ENCODE peak calls at places on chromosome 18, in nine cellular contexts. One of them, this sample, is unnamed.

GRCh38 chr18:35060092-35060491 is 18.9 kb downstream of the MAPRE2 start:
- DNase-seq in HepG2: no peak
- DNase-seq in stomach: no peak
- DNase-seq in SK-N-SH: no peak
- DNase-seq in transverse colon: no peak
- DNase-seq in upper lobe of left lung: no peak
- DNase-seq in A549: no peak
- DNase-seq in tibial nerve: no peak
- DNase-seq in ovary: no peak
- DNase-seq in this sample: no peak

GRCh38 chr18:10404148-10404547 is 50.3 kb upstream of the APCDD1 start:
- DNase-seq in A549: no peak
- DNase-seq in tibial nerve: no peak
- DNase-seq in SK-N-SH: no peak
- DNase-seq in HepG2: no peak
- DNase-seq in ovary: no peak
- DNase-seq in upper lobe of left lung: no peak
- DNase-seq in stomach: no peak
- DNase-seq in transverse colon: no peak
- DNase-seq in this sample: no peak

GRCh38 chr18:28063181-28063790 is 113.6 kb downstream of the CDH2 start:
- DNase-seq in HepG2: no peak
- DNase-seq in A549: no peak
- DNase-seq in stomach: no peak
- DNase-seq in upper lobe of left lung: no peak
- DNase-seq in transverse colon: no peak
- DNase-seq in tibial nerve: no peak
- DNase-seq in ovary: no peak
- DNase-seq in SK-N-SH: no peak
- DNase-seq in this sample: no peak

GRCh38 chr18:36203360-36203895 is 16.1 kb downstream of the MOCOS start:
- DNase-seq in tibial nerve: no peak
- DNase-seq in SK-N-SH: no peak
- DNase-seq in transverse colon: no peak
- DNase-seq in A549: no peak
- DNase-seq in stomach: no peak
- DNase-seq in upper lobe of left lung: no peak
- DNase-seq in ovary: no peak
- DNase-seq in HepG2: no peak
- DNase-seq in this sample: no peak

GRCh38 chr18:22542400-22542835 is 124.7 kb upstream of the CTAGE1 start:
- DNase-seq in transverse colon: no peak
- DNase-seq in ovary: peak; percentile 64
- DNase-seq in stomach: no peak
- DNase-seq in SK-N-SH: no peak
- DNase-seq in upper lobe of left lung: peak; percentile 48
- DNase-seq in HepG2: peak; percentile 1
- DNase-seq in tibial nerve: no peak
- DNase-seq in A549: no peak
- DNase-seq in this sample: no peak

GRCh38 chr18:41906528-41907256 is 48.3 kb upstream of the PIK3C3 start:
- DNase-seq in transverse colon: no peak
- DNase-seq in stomach: no peak
- DNase-seq in ovary: no peak
- DNase-seq in A549: peak; percentile 10
- DNase-seq in HepG2: peak; percentile 13
- DNase-seq in upper lobe of left lung: no peak
- DNase-seq in tibial nerve: no peak
- DNase-seq in SK-N-SH: peak; percentile 51
- DNase-seq in this sample: no peak

GRCh38 chr18:79542876-79543750 is 136.5 kb upstream of the CTDP1 start:
- DNase-seq in ovary: no peak
- DNase-seq in tibial nerve: no peak
- DNase-seq in SK-N-SH: no peak
- DNase-seq in upper lobe of left lung: no peak
- DNase-seq in A549: no peak
- DNase-seq in stomach: peak; percentile 20
- DNase-seq in HepG2: no peak
- DNase-seq in transverse colon: no peak
- DNase-seq in this sample: no peak

GRCh38 chr18:55587341-55588000 is 521 bp downstream of the TCF4 start:
- DNase-seq in ovary: peak; percentile 34
- DNase-seq in stomach: no peak
- DNase-seq in HepG2: no peak
- DNase-seq in upper lobe of left lung: no peak
- DNase-seq in SK-N-SH: peak; percentile 76
- DNase-seq in tibial nerve: no peak
- DNase-seq in transverse colon: no peak
- DNase-seq in A549: peak; percentile 9
- DNase-seq in this sample: no peak

GRCh38 chr18:52278191-52278590 is 61.8 kb upstream of the DCC start:
- DNase-seq in stomach: no peak
- DNase-seq in HepG2: no peak
- DNase-seq in transverse colon: no peak
- DNase-seq in A549: no peak
- DNase-seq in ovary: no peak
- DNase-seq in SK-N-SH: no peak
- DNase-seq in tibial nerve: no peak
- DNase-seq in upper lobe of left lung: no peak
- DNase-seq in this sample: no peak

GRCh38 chr18:58132595-58133191 is 88.7 kb downstream of the NEDD4L start:
- DNase-seq in A549: no peak
- DNase-seq in upper lobe of left lung: no peak
- DNase-seq in HepG2: peak; percentile 55
- DNase-seq in tibial nerve: no peak
- DNase-seq in ovary: no peak
- DNase-seq in transverse colon: no peak
- DNase-seq in stomach: no peak
- DNase-seq in SK-N-SH: no peak
- DNase-seq in this sample: no peak

GRCh38 chr18:58136865-58137264 is 92.8 kb downstream of the NEDD4L start:
- DNase-seq in ovary: no peak
- DNase-seq in HepG2: no peak
- DNase-seq in transverse colon: no peak
- DNase-seq in SK-N-SH: no peak
- DNase-seq in upper lobe of left lung: peak; percentile 6
- DNase-seq in stomach: no peak
- DNase-seq in tibial nerve: no peak
- DNase-seq in A549: no peak
- DNase-seq in this sample: no peak

GRCh38 chr18:58135806-58136331 is 91.8 kb downstream of the NEDD4L start:
- DNase-seq in tibial nerve: peak; percentile 19
- DNase-seq in SK-N-SH: peak; percentile 76
- DNase-seq in A549: peak; percentile 61
- DNase-seq in transverse colon: peak; percentile 70
- DNase-seq in ovary: peak; percentile 54
- DNase-seq in HepG2: peak; percentile 31
- DNase-seq in upper lobe of left lung: peak; percentile 54
- DNase-seq in stomach: peak; percentile 65
- DNase-seq in this sample: no peak

GRCh38 chr18:58139627-58140026 is 95.6 kb downstream of the NEDD4L start:
- DNase-seq in transverse colon: peak; percentile 3
- DNase-seq in upper lobe of left lung: peak; percentile 3
- DNase-seq in HepG2: no peak
- DNase-seq in stomach: no peak
- DNase-seq in A549: no peak
- DNase-seq in tibial nerve: no peak
- DNase-seq in ovary: no peak
- DNase-seq in SK-N-SH: no peak
- DNase-seq in this sample: no peak

GRCh38 chr18:58135170-58135569 is 91.1 kb downstream of the NEDD4L start:
- DNase-seq in stomach: no peak
- DNase-seq in upper lobe of left lung: peak; percentile 18
- DNase-seq in SK-N-SH: no peak
- DNase-seq in tibial nerve: no peak
- DNase-seq in transverse colon: peak; percentile 4
- DNase-seq in A549: no peak
- DNase-seq in ovary: no peak
- DNase-seq in HepG2: peak; percentile 32
- DNase-seq in this sample: no peak
- TF ChIP-seq EP300 in stomach: no peak
- TF ChIP-seq EP300 in upper lobe of left lung: no peak
- TF ChIP-seq EP300 in SK-N-SH: no peak
- TF ChIP-seq EP300 in tibial nerve: no peak
- TF ChIP-seq EP300 in transverse colon: no peak
- TF ChIP-seq EP300 in A549: no peak
- TF ChIP-seq EP300 in ovary: no peak
- TF ChIP-seq EP300 in HepG2: no peak
- TF ChIP-seq EP300 in this sample: no peak

GRCh38 chr18:6396276-6396675 is 18.4 kb downstream of the L3MBTL4 start:
- DNase-seq in transverse colon: no peak
- DNase-seq in A549: no peak
- DNase-seq in upper lobe of left lung: no peak
- DNase-seq in stomach: no peak
- DNase-seq in ovary: no peak
- DNase-seq in tibial nerve: no peak
- DNase-seq in SK-N-SH: no peak
- DNase-seq in HepG2: no peak
- DNase-seq in this sample: no peak

GRCh38 chr18:6396843-6397242 is 17.9 kb downstream of the L3MBTL4 start:
- DNase-seq in ovary: no peak
- DNase-seq in HepG2: no peak
- DNase-seq in transverse colon: no peak
- DNase-seq in SK-N-SH: no peak
- DNase-seq in stomach: no peak
- DNase-seq in upper lobe of left lung: no peak
- DNase-seq in tibial nerve: no peak
- DNase-seq in A549: no peak
- DNase-seq in this sample: no peak

GRCh38 chr18:6401687-6402086 is 13.0 kb downstream of the L3MBTL4 start:
- DNase-seq in SK-N-SH: no peak
- DNase-seq in HepG2: no peak
- DNase-seq in stomach: no peak
- DNase-seq in ovary: no peak
- DNase-seq in transverse colon: no peak
- DNase-seq in upper lobe of left lung: no peak
- DNase-seq in tibial nerve: no peak
- DNase-seq in A549: no peak
- DNase-seq in this sample: no peak

DNA sequence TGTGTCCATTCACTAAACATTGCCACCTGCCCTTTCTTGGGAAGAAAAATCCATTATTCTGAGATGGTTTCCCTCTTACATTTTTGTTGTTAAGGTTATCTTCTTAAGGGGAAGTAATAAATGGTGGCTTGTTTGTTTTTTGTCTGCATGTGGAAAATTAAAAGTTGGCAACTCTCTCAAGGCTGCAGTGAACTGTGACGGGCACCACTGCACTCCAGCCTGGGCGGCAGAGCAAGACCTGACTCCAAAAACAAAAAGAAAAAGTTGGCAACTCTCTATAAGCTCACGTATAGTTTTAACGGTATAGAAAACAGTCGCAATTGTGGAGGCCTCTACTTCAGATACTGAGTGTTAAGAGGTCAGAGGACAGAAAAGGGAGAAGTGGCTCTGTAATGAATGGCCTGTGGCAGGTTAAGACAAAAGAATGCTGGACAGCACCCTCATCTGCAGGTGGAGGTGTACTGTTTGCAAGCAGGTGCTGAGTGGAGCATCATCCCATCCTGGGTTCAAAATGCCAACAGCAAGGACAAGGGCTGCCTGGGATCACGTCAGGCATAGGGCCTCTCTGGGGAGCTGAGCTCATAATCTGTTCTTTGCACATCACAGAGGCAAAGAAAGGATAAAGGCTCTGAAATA is 16.7 kb downstream of the L3MBTL4 start:
- DNase-seq in ovary: no peak
- DNase-seq in HepG2: no peak
- DNase-seq in A549: no peak
- DNase-seq in stomach: no peak
- DNase-seq in SK-N-SH: no peak
- DNase-seq in transverse colon: no peak
- DNase-seq in upper lobe of left lung: no peak
- DNase-seq in tibial nerve: no peak
- DNase-seq in this sample: no peak
- TF ChIP-seq EP300 in ovary: no peak
- TF ChIP-seq EP300 in HepG2: no peak
- TF ChIP-seq EP300 in A549: no peak
- TF ChIP-seq EP300 in stomach: no peak
- TF ChIP-seq EP300 in SK-N-SH: no peak
- TF ChIP-seq EP300 in transverse colon: no peak
- TF ChIP-seq EP300 in upper lobe of left lung: no peak
- TF ChIP-seq EP300 in tibial nerve: no peak
- TF ChIP-seq EP300 in this sample: no peak

DNA sequence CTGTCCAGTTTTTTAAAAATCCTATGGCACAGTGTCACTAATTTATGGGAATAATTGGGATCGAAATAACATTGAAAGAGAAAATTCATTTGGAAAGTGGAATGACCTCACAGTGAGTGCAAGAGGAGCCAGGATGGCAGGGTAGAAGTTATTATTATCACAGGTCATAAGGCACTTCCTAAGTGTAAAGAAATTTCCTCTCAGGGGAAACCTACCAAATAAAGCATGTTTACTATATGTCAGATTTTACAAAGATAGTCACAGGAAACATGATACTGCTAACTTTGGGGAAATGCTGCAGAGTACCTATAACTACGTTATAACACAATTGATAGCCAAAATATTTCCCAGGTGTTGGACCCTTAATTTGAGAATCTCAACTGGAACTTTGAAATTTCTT is 226.3 kb upstream of the SMAD7 start:
- DNase-seq in transverse colon: no peak
- DNase-seq in SK-N-SH: no peak
- DNase-seq in ovary: no peak
- DNase-seq in stomach: no peak
- DNase-seq in HepG2: no peak
- DNase-seq in A549: no peak
- DNase-seq in upper lobe of left lung: no peak
- DNase-seq in tibial nerve: no peak
- DNase-seq in this sample: no peak
- TF ChIP-seq EP300 in transverse colon: no peak
- TF ChIP-seq EP300 in SK-N-SH: no peak
- TF ChIP-seq EP300 in ovary: no peak
- TF ChIP-seq EP300 in stomach: no peak
- TF ChIP-seq EP300 in HepG2: no peak
- TF ChIP-seq EP300 in A549: no peak
- TF ChIP-seq EP300 in upper lobe of left lung: no peak
- TF ChIP-seq EP300 in tibial nerve: no peak
- TF ChIP-seq EP300 in this sample: no peak

DNA sequence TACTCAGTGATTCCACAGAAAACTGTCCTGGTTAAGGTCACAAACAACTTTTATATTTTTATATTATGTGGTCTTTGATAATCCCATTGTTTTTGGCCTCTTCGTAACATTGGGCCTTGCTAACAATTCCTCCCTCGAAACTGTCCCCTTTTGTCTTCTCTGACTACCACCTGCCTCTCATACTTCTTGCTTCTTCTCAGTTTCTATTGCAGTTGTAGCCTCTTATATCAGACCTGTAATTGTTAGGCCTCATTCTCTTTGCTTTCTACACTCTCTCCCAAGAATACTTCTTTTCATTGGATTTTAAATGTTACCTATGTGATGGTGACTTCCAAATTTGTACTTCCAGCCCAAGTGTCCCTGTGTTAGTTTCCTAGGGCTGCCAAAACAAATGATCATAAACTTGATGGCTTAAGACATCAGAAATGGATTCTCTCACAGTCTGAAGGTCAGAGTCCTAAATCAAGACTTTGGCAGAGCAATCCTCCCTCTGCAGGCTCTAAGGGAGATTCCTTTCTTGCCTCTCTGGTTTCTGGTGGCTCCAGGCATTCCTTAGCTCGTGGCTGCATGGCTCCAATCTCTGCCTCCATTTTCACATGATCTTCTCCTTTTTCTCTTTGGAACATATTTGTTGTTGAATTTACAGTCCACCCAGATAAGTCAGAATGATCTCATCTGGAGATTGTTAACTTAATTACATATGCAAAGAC is 44.5 kb downstream of the MC4R start:
- DNase-seq in ovary: no peak
- DNase-seq in A549: no peak
- DNase-seq in upper lobe of left lung: no peak
- DNase-seq in SK-N-SH: no peak
- DNase-seq in HepG2: no peak
- DNase-seq in stomach: no peak
- DNase-seq in transverse colon: no peak
- DNase-seq in tibial nerve: no peak
- DNase-seq in this sample: no peak
- TF ChIP-seq EP300 in ovary: no peak
- TF ChIP-seq EP300 in A549: no peak
- TF ChIP-seq EP300 in upper lobe of left lung: no peak
- TF ChIP-seq EP300 in SK-N-SH: no peak
- TF ChIP-seq EP300 in HepG2: no peak
- TF ChIP-seq EP300 in stomach: no peak
- TF ChIP-seq EP300 in transverse colon: no peak
- TF ChIP-seq EP300 in tibial nerve: no peak
- TF ChIP-seq EP300 in this sample: no peak

This sample was measured in suprapubic skin.